ENCODE peak calls at places on chromosomes 11 and 22, in five cellular contexts. R is A673, S is AG04450, W is body of pancreas, D is upper lobe of left lung. U is an unnamed sample.

GRCh38 chr22:45170001-45170466 is 6.3 kb downstream of the NUP50 start:
- DNase-seq in R (no peak), S (no peak), D (no peak), W (no peak), U (no peak)

GRCh38 chr11:76329983-76330382 is 50.9 kb downstream of the THAP12 start:
- DNase-seq in W (no peak), S (no peak), R (no peak), D (no peak), U (peak; percentile 66)

GRCh38 chr11:64001552-64002427 is 15.6 kb downstream of the OTUB1 start:
- DNase-seq in R (peak; percentile 72), W (no peak), S (no peak), D (no peak), U (no peak)

GRCh38 chr22:44746836-44747519 is 5.4 kb upstream of the ARHGAP8 start:
- DNase-seq in W (peak; percentile 37), D (no peak), R (no peak), S (no peak), U (no peak)

GRCh38 chr11:128926437-128927107 is 16.1 kb downstream of the TP53AIP1 start:
- DNase-seq in R (peak; percentile 45), D (no peak), S (no peak), W (no peak), U (no peak)

GRCh38 chr22:48756146-48757111 is 1071.2 kb downstream of the BRD1 start:
- DNase-seq in S (no peak), R (no peak), D (peak; percentile 17), W (no peak), U (peak; percentile 63)

GRCh38 chr11:134755535-134755934 is 343.5 kb upstream of the B3GAT1 start:
- DNase-seq in W (no peak), D (no peak), R (no peak), S (no peak), U (no peak)

GRCh38 chr22:46891382-46891951 is 129.0 kb downstream of the TBC1D22A start:
- DNase-seq in D (no peak), S (no peak), R (no peak), W (no peak), U (no peak)

GRCh38 chr11:10038916-10039315 is 255.1 kb downstream of the SBF2 start:
- DNase-seq in R (no peak), S (no peak), W (no peak), D (no peak), U (no peak)

GRCh38 chr11:114846040-114846791 is 167.9 kb downstream of the NXPE2 start:
- DNase-seq in D (no peak), S (no peak), W (no peak), R (peak; percentile 72), U (no peak)

GRCh38 chr22:50341977-50342650 is 1.0 kb upstream of the PPP6R2 start:
- DNase-seq in W (peak; percentile 90), S (peak; percentile 61), D (peak; percentile 90), R (peak; percentile 94), U (peak; percentile 92)

GRCh38 chr11:37282367-37282766 is 684.3 kb upstream of the RAG2 start:
- DNase-seq in D (no peak), R (no peak), W (no peak), S (no peak), U (no peak)

GRCh38 chr11:130523609-130524008 is 75.2 kb downstream of the ADAMTS15 start:
- DNase-seq in D (no peak), W (no peak), R (no peak), S (peak; percentile 67), U (no peak)

GRCh38 chr11:10461276-10461790 is 6.3 kb downstream of the AMPD3 start:
- DNase-seq in W (no peak), D (no peak), S (no peak), R (no peak), U (no peak)

GRCh38 chr22:19766235-19766505 is 5.6 kb downstream of the TBX1 start:
- DNase-seq in W (no peak), R (peak; percentile 33), D (no peak), S (no peak), U (no peak)

GRCh38 chr11:96000064-96000463 is 76.2 kb upstream of the MTMR2 start:
- DNase-seq in R (no peak), D (no peak), S (no peak), W (no peak), U (no peak)

GRCh38 chr11:29159552-29160465 is 857.0 kb downstream of the KCNA4 start:
- DNase-seq in W (peak; percentile 33), D (peak; percentile 23), R (peak; percentile 98), S (peak; percentile 55), U (no peak)

GRCh38 chr11:88474655-88475054 is 137.1 kb upstream of the CTSC start:
- DNase-seq in W (no peak), D (no peak), S (no peak), R (no peak), U (no peak)

GRCh38 chr11:114987171-114987760 is 308.9 kb downstream of the NXPE2 start:
- DNase-seq in W (no peak), R (no peak), S (no peak), D (no peak), U (no peak)

GRCh38 chr11:120135838-120136237 is 2.1 kb downstream of the TRIM29 start:
- DNase-seq in D (peak; percentile 7), S (no peak), W (no peak), R (no peak), U (no peak)

GRCh38 chr22:46734830-46735453 is 3.1 kb downstream of the CERK start:
- DNase-seq in R (no peak), S (no peak), D (peak; percentile 80), W (no peak), U (no peak)

GRCh38 chr22:35761037-35761436 is 43.4 kb downstream of the APOL5 start:
- DNase-seq in W (no peak), R (peak; percentile 58), D (no peak), S (no peak), U (no peak)
- TF ChIP-seq CTCF in W (peak; percentile 21), R (peak; percentile 63), D (no peak), S (peak; percentile 36), U (peak; percentile 44)

DNA sequence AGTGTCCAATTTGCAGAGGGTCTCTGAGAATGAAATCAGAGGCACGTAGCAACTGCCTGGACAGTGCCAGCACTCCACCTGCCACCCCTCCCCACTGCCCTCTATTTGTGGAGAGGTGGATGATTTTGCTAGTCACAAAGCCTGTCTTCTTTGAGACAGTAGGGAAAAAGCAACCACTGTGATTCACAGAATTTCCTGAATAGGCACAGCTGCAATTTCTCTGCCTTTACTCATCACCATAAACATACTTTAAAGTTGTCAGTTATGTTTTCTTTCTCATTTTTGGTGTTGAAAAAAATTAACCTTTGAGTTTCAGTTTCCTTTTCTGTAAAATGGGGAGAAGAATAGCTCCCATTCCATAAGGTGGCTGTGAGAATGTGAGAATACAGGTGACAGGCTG is 134.3 kb downstream of the TEAD1 start:
- DNase-seq in R (no peak), D (no peak), S (no peak), W (no peak), U (no peak)
- TF ChIP-seq CTCF in R (no peak), D (no peak), S (no peak), W (no peak), U (no peak)

GRCh38 chr11:35373284-35373933 is 45.9 kb downstream of the SLC1A2 start:
- DNase-seq in D (no peak), W (peak; percentile 62), R (no peak), S (no peak), U (no peak)
- TF ChIP-seq CTCF in D (no peak), W (peak; percentile 48), R (peak; percentile 16), S (no peak), U (no peak)

DNA sequence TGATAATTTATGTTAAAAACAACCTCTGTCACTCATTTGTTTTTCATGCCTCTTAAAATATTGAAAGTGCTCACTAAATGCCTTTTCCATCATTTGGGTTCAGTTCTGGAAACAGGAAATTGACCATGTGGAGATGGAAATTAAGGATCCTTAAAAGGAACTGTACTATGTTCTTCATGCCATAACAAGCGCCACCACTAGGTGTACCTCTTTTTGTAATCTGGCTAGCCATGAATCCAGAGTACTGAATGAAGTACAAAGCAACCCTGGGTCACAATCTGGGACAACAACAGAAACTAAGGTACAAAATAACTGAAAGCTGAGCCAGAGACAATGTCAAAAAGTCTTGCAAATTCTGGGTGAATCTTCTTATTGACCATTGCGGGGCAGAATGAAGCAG is 559.1 kb downstream of the FAM181B start:
- DNase-seq in W (no peak), S (no peak), D (no peak), R (peak; percentile 59), U (no peak)
- TF ChIP-seq CTCF in W (no peak), S (peak; percentile 17), D (no peak), R (peak; percentile 62), U (peak; percentile 70)

GRCh38 chr11:534197-534591 is 1.2 kb downstream of the HRAS start:
- DNase-seq in D (peak; percentile 19), W (peak; percentile 20), S (no peak), R (no peak), U (peak; percentile 67)

GRCh38 chr11:533586-534196 is 1.7 kb downstream of the HRAS start:
- DNase-seq in S (no peak), W (peak; percentile 13), R (no peak), D (no peak), U (no peak)

GRCh38 chr11:535519-536454 is at the start of gene HRAS:
- DNase-seq in D (peak; percentile 95), S (peak; percentile 78), W (peak; percentile 96), R (peak; percentile 96), U (peak; percentile 98)

GRCh38 chr11:533049-533585 is 2.3 kb downstream of the HRAS start:
- DNase-seq in D (no peak), R (no peak), S (no peak), W (peak; percentile 14), U (peak; percentile 73)

DNA sequence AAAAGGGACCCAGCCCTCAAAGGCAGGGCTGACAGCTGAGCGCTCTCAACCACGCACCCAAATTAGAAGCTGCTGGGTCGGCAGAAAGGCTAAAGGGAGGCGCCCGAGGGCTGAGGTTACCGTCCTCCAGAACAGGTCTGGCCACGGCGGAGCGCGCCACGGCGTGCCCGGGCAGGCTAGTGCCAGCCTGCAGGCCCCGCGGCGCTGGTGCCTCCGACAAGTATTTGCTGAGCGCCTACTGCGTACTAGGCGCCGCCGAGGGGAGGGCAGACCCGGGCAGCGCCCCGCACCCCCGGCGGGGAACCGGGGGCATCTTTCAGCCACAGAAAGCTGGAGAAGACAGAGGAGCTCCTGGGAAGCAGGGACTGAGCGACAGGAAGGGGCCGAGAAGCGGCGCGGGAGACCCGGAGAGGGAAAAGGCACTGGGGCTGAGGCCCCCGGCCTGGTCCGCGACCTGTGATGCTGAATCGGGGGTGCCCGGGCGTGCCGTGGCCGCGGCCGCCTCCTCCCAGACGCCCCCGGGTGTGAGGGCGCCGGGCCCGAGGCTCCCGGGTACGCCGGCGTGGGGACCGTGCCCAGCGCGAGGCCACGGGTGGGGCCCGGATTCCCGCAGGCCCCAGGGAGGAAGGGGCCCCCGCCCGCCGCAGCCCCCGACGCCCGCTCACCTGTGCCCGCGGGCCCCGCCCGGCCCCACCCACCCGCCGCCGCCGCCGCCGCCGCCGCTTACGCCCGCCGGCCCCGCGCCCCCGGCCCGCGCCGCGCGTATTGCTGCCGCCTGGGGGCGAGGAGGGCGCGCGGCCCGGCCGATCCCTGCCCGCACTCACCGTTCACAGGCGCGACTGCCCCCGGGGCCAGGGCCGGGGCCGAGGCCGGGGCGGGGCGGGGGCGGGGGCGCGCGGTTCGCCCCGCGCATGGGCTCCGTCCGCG is 521 bp downstream of the HRAS start:
- DNase-seq in D (peak; percentile 31), S (no peak), W (peak; percentile 32), R (no peak), U (peak; percentile 76)
- TF ChIP-seq CTCF in D (peak; percentile 5), S (no peak), W (no peak), R (no peak), U (no peak)

DNA sequence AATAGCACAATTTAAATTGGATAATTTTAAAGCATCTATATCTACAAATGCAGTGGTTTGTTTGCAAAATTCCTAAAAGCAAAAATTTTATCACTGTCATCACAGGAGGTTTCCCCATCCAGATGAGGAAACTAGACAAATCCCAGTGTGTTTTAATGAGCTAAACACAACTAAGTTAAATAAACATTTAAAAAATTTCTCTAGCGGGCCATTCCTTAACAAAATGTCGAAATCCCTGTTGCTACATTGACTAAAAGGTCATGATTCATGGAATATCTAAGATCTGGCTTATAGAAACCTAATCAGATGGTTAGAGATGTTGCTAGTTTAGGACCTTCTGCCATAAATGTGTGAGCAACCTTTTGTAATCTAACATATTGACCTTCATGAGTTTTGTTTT is 107.3 kb upstream of the BDNF start:
- DNase-seq in R (no peak), D (no peak), S (peak; percentile 41), W (no peak), U (no peak)
- TF ChIP-seq CTCF in R (no peak), D (no peak), S (no peak), W (no peak), U (no peak)